ENCODE peak calls at places on chromosomes 3 and 15, in four cellular contexts. One of them, this sample, is unnamed.
A peak's percentile ranks its signal among the peaks of the same experiment; 100 is the strongest.

GRCh38 chr3:49132437-49133225 is at the start of gene LAMB2:
- DNase-seq in activated CD4-positive, alpha-beta T cell treated with anti-CD3 and anti-CD28 coated beads, Interleukin-2, amount 50 U/mL, for 1 hour: no peak
- DNase-seq in effector memory CD8-positive, alpha-beta T cell: no peak
- DNase-seq in kidney tubule cell: peak; percentile 80
- DNase-seq in this sample: peak; percentile 63

GRCh38 chr15:92228830-92229229 is 164.9 kb upstream of the ST8SIA2 start:
- DNase-seq in kidney tubule cell: no peak
- DNase-seq in effector memory CD8-positive, alpha-beta T cell: no peak
- DNase-seq in activated CD4-positive, alpha-beta T cell treated with anti-CD3 and anti-CD28 coated beads, Interleukin-2, amount 50 U/mL, for 1 hour: no peak
- DNase-seq in this sample: no peak

GRCh38 chr3:73667889-73668288 is 43.1 kb upstream of the PDZRN3 start:
- DNase-seq in effector memory CD8-positive, alpha-beta T cell: no peak
- DNase-seq in kidney tubule cell: no peak
- DNase-seq in activated CD4-positive, alpha-beta T cell treated with anti-CD3 and anti-CD28 coated beads, Interleukin-2, amount 50 U/mL, for 1 hour: no peak
- DNase-seq in this sample: no peak

GRCh38 chr15:29671308-29671981 is 150.8 kb downstream of the TJP1 start:
- DNase-seq in effector memory CD8-positive, alpha-beta T cell: no peak
- DNase-seq in activated CD4-positive, alpha-beta T cell treated with anti-CD3 and anti-CD28 coated beads, Interleukin-2, amount 50 U/mL, for 1 hour: no peak
- DNase-seq in kidney tubule cell: no peak
- DNase-seq in this sample: no peak

GRCh38 chr3:190864002-190864401 is 1.5 kb upstream of the GMNC start:
- DNase-seq in activated CD4-positive, alpha-beta T cell treated with anti-CD3 and anti-CD28 coated beads, Interleukin-2, amount 50 U/mL, for 1 hour: no peak
- DNase-seq in effector memory CD8-positive, alpha-beta T cell: no peak
- DNase-seq in kidney tubule cell: no peak
- DNase-seq in this sample: no peak

GRCh38 chr3:47022540-47023161 is 43.2 kb downstream of the NBEAL2 start:
- DNase-seq in activated CD4-positive, alpha-beta T cell treated with anti-CD3 and anti-CD28 coated beads, Interleukin-2, amount 50 U/mL, for 1 hour: no peak
- DNase-seq in effector memory CD8-positive, alpha-beta T cell: no peak
- DNase-seq in kidney tubule cell: no peak
- DNase-seq in this sample: no peak

GRCh38 chr15:65086680-65087111 is 10.2 kb downstream of the KBTBD13 start:
- DNase-seq in effector memory CD8-positive, alpha-beta T cell: no peak
- DNase-seq in kidney tubule cell: no peak
- DNase-seq in activated CD4-positive, alpha-beta T cell treated with anti-CD3 and anti-CD28 coated beads, Interleukin-2, amount 50 U/mL, for 1 hour: no peak
- DNase-seq in this sample: no peak

GRCh38 chr3:12948891-12949711 is 107.7 kb upstream of the RPL32 start:
- DNase-seq in kidney tubule cell: peak; percentile 42
- DNase-seq in activated CD4-positive, alpha-beta T cell treated with anti-CD3 and anti-CD28 coated beads, Interleukin-2, amount 50 U/mL, for 1 hour: no peak
- DNase-seq in effector memory CD8-positive, alpha-beta T cell: no peak
- DNase-seq in this sample: no peak

GRCh38 chr15:70768247-70768883 is 5.0 kb upstream of the UACA start:
- DNase-seq in kidney tubule cell: no peak
- DNase-seq in effector memory CD8-positive, alpha-beta T cell: no peak
- DNase-seq in activated CD4-positive, alpha-beta T cell treated with anti-CD3 and anti-CD28 coated beads, Interleukin-2, amount 50 U/mL, for 1 hour: no peak
- DNase-seq in this sample: no peak

GRCh38 chr3:190486908-190487607 is 26.8 kb upstream of the IL1RAP start:
- DNase-seq in activated CD4-positive, alpha-beta T cell treated with anti-CD3 and anti-CD28 coated beads, Interleukin-2, amount 50 U/mL, for 1 hour: no peak
- DNase-seq in effector memory CD8-positive, alpha-beta T cell: no peak
- DNase-seq in kidney tubule cell: no peak
- DNase-seq in this sample: no peak

GRCh38 chr15:27250223-27250622 is 279.2 kb downstream of the GABRG3 start:
- DNase-seq in effector memory CD8-positive, alpha-beta T cell: no peak
- DNase-seq in kidney tubule cell: peak; percentile 80
- DNase-seq in activated CD4-positive, alpha-beta T cell treated with anti-CD3 and anti-CD28 coated beads, Interleukin-2, amount 50 U/mL, for 1 hour: no peak
- DNase-seq in this sample: peak; percentile 16

GRCh38 chr3:184320099-184320445 is 5.7 kb downstream of the EIF4G1 start:
- DNase-seq in activated CD4-positive, alpha-beta T cell treated with anti-CD3 and anti-CD28 coated beads, Interleukin-2, amount 50 U/mL, for 1 hour: peak; percentile 38
- DNase-seq in kidney tubule cell: peak; percentile 92
- DNase-seq in effector memory CD8-positive, alpha-beta T cell: no peak
- DNase-seq in this sample: no peak

GRCh38 chr3:163218336-163218735 is 1721.7 kb downstream of the OTOL1 start:
- DNase-seq in kidney tubule cell: no peak
- DNase-seq in activated CD4-positive, alpha-beta T cell treated with anti-CD3 and anti-CD28 coated beads, Interleukin-2, amount 50 U/mL, for 1 hour: no peak
- DNase-seq in effector memory CD8-positive, alpha-beta T cell: no peak
- DNase-seq in this sample: no peak

GRCh38 chr3:75262661-75263060 is 401.5 kb upstream of the FRG2C start:
- DNase-seq in activated CD4-positive, alpha-beta T cell treated with anti-CD3 and anti-CD28 coated beads, Interleukin-2, amount 50 U/mL, for 1 hour: no peak
- DNase-seq in kidney tubule cell: no peak
- DNase-seq in effector memory CD8-positive, alpha-beta T cell: no peak
- DNase-seq in this sample: no peak

GRCh38 chr15:78301813-78302212 is 2.4 kb upstream of the SKIC8 start:
- DNase-seq in effector memory CD8-positive, alpha-beta T cell: no peak
- DNase-seq in activated CD4-positive, alpha-beta T cell treated with anti-CD3 and anti-CD28 coated beads, Interleukin-2, amount 50 U/mL, for 1 hour: no peak
- DNase-seq in kidney tubule cell: peak; percentile 12
- DNase-seq in this sample: no peak

GRCh38 chr3:178690571-178690970 is 154.3 kb downstream of the KCNMB2 start:
- DNase-seq in activated CD4-positive, alpha-beta T cell treated with anti-CD3 and anti-CD28 coated beads, Interleukin-2, amount 50 U/mL, for 1 hour: no peak
- DNase-seq in effector memory CD8-positive, alpha-beta T cell: no peak
- DNase-seq in kidney tubule cell: no peak
- DNase-seq in this sample: no peak

GRCh38 chr3:123618768-123619484 is 34.1 kb upstream of the HACD2 start:
- DNase-seq in effector memory CD8-positive, alpha-beta T cell: no peak
- DNase-seq in kidney tubule cell: peak; percentile 52
- DNase-seq in activated CD4-positive, alpha-beta T cell treated with anti-CD3 and anti-CD28 coated beads, Interleukin-2, amount 50 U/mL, for 1 hour: no peak
- DNase-seq in this sample: no peak

GRCh38 chr3:29186131-29186599 is 94.7 kb upstream of the RBMS3 start:
- DNase-seq in effector memory CD8-positive, alpha-beta T cell: no peak
- DNase-seq in kidney tubule cell: peak; percentile 99
- DNase-seq in activated CD4-positive, alpha-beta T cell treated with anti-CD3 and anti-CD28 coated beads, Interleukin-2, amount 50 U/mL, for 1 hour: no peak
- DNase-seq in this sample: no peak

GRCh38 chr15:66043264-66043663 is 174.0 kb downstream of the RAB11A start:
- DNase-seq in activated CD4-positive, alpha-beta T cell treated with anti-CD3 and anti-CD28 coated beads, Interleukin-2, amount 50 U/mL, for 1 hour: no peak
- DNase-seq in effector memory CD8-positive, alpha-beta T cell: no peak
- DNase-seq in kidney tubule cell: no peak
- DNase-seq in this sample: no peak

GRCh38 chr3:150721285-150722130 is 17.8 kb upstream of the ERICH6 start:
- DNase-seq in activated CD4-positive, alpha-beta T cell treated with anti-CD3 and anti-CD28 coated beads, Interleukin-2, amount 50 U/mL, for 1 hour: no peak
- DNase-seq in kidney tubule cell: peak; percentile 69
- DNase-seq in effector memory CD8-positive, alpha-beta T cell: peak; percentile 14
- DNase-seq in this sample: peak; percentile 75

GRCh38 chr3:87798567-87798947 is 260.2 kb downstream of the CGGBP1 start:
- DNase-seq in kidney tubule cell: peak; percentile 31
- DNase-seq in effector memory CD8-positive, alpha-beta T cell: no peak
- DNase-seq in activated CD4-positive, alpha-beta T cell treated with anti-CD3 and anti-CD28 coated beads, Interleukin-2, amount 50 U/mL, for 1 hour: no peak
- DNase-seq in this sample: no peak

GRCh38 chr3:194369522-194370279 is at the start of gene LRRC15:
- DNase-seq in effector memory CD8-positive, alpha-beta T cell: no peak
- DNase-seq in activated CD4-positive, alpha-beta T cell treated with anti-CD3 and anti-CD28 coated beads, Interleukin-2, amount 50 U/mL, for 1 hour: no peak
- DNase-seq in kidney tubule cell: peak; percentile 47
- DNase-seq in this sample: no peak

GRCh38 chr3:193863657-193864323 is 270.8 kb downstream of the OPA1 start:
- DNase-seq in kidney tubule cell: no peak
- DNase-seq in effector memory CD8-positive, alpha-beta T cell: no peak
- DNase-seq in activated CD4-positive, alpha-beta T cell treated with anti-CD3 and anti-CD28 coated beads, Interleukin-2, amount 50 U/mL, for 1 hour: no peak
- DNase-seq in this sample: no peak

GRCh38 chr3:122421101-122421500 is 5.2 kb upstream of the WDR5B start:
- DNase-seq in kidney tubule cell: no peak
- DNase-seq in effector memory CD8-positive, alpha-beta T cell: no peak
- DNase-seq in activated CD4-positive, alpha-beta T cell treated with anti-CD3 and anti-CD28 coated beads, Interleukin-2, amount 50 U/mL, for 1 hour: no peak
- DNase-seq in this sample: no peak

GRCh38 chr3:69005071-69005816 is 8.2 kb downstream of the EOGT start:
- DNase-seq in activated CD4-positive, alpha-beta T cell treated with anti-CD3 and anti-CD28 coated beads, Interleukin-2, amount 50 U/mL, for 1 hour: no peak
- DNase-seq in effector memory CD8-positive, alpha-beta T cell: no peak
- DNase-seq in kidney tubule cell: no peak
- DNase-seq in this sample: no peak

GRCh38 chr15:78195735-78196201 is 38.6 kb downstream of the ACSBG1 start:
- DNase-seq in kidney tubule cell: peak; percentile 46
- DNase-seq in activated CD4-positive, alpha-beta T cell treated with anti-CD3 and anti-CD28 coated beads, Interleukin-2, amount 50 U/mL, for 1 hour: peak; percentile 41
- DNase-seq in effector memory CD8-positive, alpha-beta T cell: peak; percentile 35
- DNase-seq in this sample: peak; percentile 66

GRCh38 chr15:90082140-90082713 is 20.0 kb downstream of the IDH2 start:
- DNase-seq in activated CD4-positive, alpha-beta T cell treated with anti-CD3 and anti-CD28 coated beads, Interleukin-2, amount 50 U/mL, for 1 hour: no peak
- DNase-seq in kidney tubule cell: no peak
- DNase-seq in effector memory CD8-positive, alpha-beta T cell: no peak
- DNase-seq in this sample: no peak

GRCh38 chr15:70633394-70633793 is 130.0 kb downstream of the UACA start:
- DNase-seq in kidney tubule cell: no peak
- DNase-seq in activated CD4-positive, alpha-beta T cell treated with anti-CD3 and anti-CD28 coated beads, Interleukin-2, amount 50 U/mL, for 1 hour: no peak
- DNase-seq in effector memory CD8-positive, alpha-beta T cell: no peak
- DNase-seq in this sample: no peak